ENCODE peak calls at places on chromosomes 11 and 22, in four cellular contexts. L is BE2C, X is heart right ventricle, U is testis. T is an unnamed sample.

GRCh38 chr11:36056160-36056751 is 112.4 kb downstream of the LDLRAD3 start:
- DNase-seq in L (peak; percentile 38), X (no peak), U (peak; percentile 49), T (no peak)

GRCh38 chr11:35487532-35488078 is 37.8 kb downstream of the PAMR1 start:
- DNase-seq in L (peak; percentile 54), X (no peak), U (peak; percentile 57), T (peak; percentile 61)

GRCh38 chr11:59183768-59184167 is 11.8 kb downstream of the DTX4 start:
- DNase-seq in L (no peak), X (no peak), U (no peak), T (no peak)

GRCh38 chr11:11284481-11284880 is 68.6 kb downstream of the CSNK2A3 start:
- DNase-seq in L (no peak), X (no peak), U (no peak), T (no peak)

GRCh38 chr11:58058276-58059010 is 27.7 kb downstream of the OR6Q1 start:
- DNase-seq in L (no peak), X (peak; percentile 14), U (no peak), T (no peak)

GRCh38 chr11:21511835-21512440 is 680.9 kb upstream of the ANO5 start:
- DNase-seq in L (peak; percentile 80), X (peak; percentile 18), U (peak; percentile 88), T (no peak)

GRCh38 chr11:13102865-13103539 is 93.9 kb downstream of the RASSF10 start:
- DNase-seq in L (no peak), X (no peak), U (no peak), T (no peak)

GRCh38 chr11:10314199-10315072 is 9.6 kb downstream of the ADM start:
- DNase-seq in L (no peak), X (no peak), U (no peak), T (no peak)

GRCh38 chr11:29200776-29201574 is 815.9 kb downstream of the KCNA4 start:
- DNase-seq in L (no peak), X (no peak), U (no peak), T (no peak)

GRCh38 chr11:93468286-93468685 is 74.9 kb downstream of the SMCO4 start:
- DNase-seq in L (no peak), X (no peak), U (no peak), T (no peak)

GRCh38 chr11:46296520-46297448 is 19.3 kb downstream of the CREB3L1 start:
- DNase-seq in L (peak; percentile 48), X (peak; percentile 65), U (peak; percentile 52), T (no peak)

GRCh38 chr22:26697151-26697550 is 39.8 kb downstream of the MIAT start:
- DNase-seq in L (no peak), X (no peak), U (no peak), T (no peak)

GRCh38 chr22:35134637-35135036 is 68.7 kb downstream of the ISX start:
- DNase-seq in L (no peak), X (no peak), U (peak; percentile 29), T (no peak)

GRCh38 chr22:39994566-39995345 is at the start of gene FAM83F:
- DNase-seq in L (no peak), X (peak; percentile 25), U (peak; percentile 46), T (no peak)

GRCh38 chr11:116990061-116990473 is 108.2 kb downstream of the SIK3 start:
- DNase-seq in L (no peak), X (no peak), U (no peak), T (no peak)

GRCh38 chr11:128735935-128736610 is 42.2 kb downstream of the FLI1 start:
- DNase-seq in L (no peak), X (no peak), U (no peak), T (no peak)

GRCh38 chr11:47552086-47552580 is 799 bp downstream of the CELF1 start:
- DNase-seq in L (peak; percentile 18), X (no peak), U (no peak), T (no peak)

GRCh38 chr11:61754534-61755482 is 2.4 kb downstream of the MYRF start:
- DNase-seq in L (no peak), X (no peak), U (no peak), T (no peak)
- H3K4me3 ChIP-seq in L (no peak overlapping the region), X (no peak overlapping the region), U (no peak overlapping the region), T (no peak overlapping the region)

GRCh38 chr11:73625690-73626318 is 20.6 kb upstream of the PLEKHB1 start:
- DNase-seq in L (peak; percentile 74), X (peak; percentile 50), U (peak; percentile 85), T (peak; percentile 88)
- TF ChIP-seq CTCF in L (peak; percentile 92), X (peak; percentile 95), U (peak; percentile 90), T (peak; percentile 84)

DNA sequence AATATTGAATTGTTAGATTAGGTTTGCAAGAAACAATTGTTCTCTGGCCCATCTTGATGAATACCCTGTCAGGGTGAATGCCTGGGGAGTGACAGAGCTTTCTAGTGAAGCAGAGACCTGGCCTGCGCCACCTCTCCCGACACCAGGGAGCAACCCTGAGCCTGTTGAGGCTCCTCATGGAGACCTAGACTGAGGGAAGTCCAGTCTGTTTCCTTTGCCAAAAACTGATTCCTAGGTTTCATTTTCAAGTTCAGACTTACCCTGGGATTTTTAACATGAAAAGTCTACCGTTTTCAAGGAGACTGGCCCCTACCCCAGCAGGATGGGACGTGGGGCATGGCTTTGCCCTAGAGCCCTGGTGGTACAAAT is 173.7 kb upstream of the SORL1-AS1 start:
- DNase-seq in L (no peak), X (no peak), U (no peak), T (no peak)
- H3K36me3 ChIP-seq in L (no peaks in the 10 kb centered on the region), X (no peaks in the 10 kb centered on the region), U (no peaks in the 10 kb centered on the region), T (peaks cover under 1% of the 10 kb centered on the region)

GRCh38 chr11:88329563-88330250 is 7.8 kb downstream of the CTSC start:
- DNase-seq in L (no peak), X (no peak), U (no peak), T (no peak)

GRCh38 chr11:88327061-88327460 is 10.5 kb downstream of the CTSC start:
- DNase-seq in L (no peak), X (no peak), U (no peak), T (no peak)

GRCh38 chr11:88327462-88328143 is 9.9 kb downstream of the CTSC start:
- DNase-seq in L (no peak), X (no peak), U (no peak), T (no peak)

GRCh38 chr11:88324562-88325345 is 12.8 kb downstream of the CTSC start:
- DNase-seq in L (no peak), X (no peak), U (no peak), T (no peak)

GRCh38 chr11:88326112-88326511 is 11.4 kb downstream of the CTSC start:
- DNase-seq in L (no peak), X (no peak), U (no peak), T (no peak)
- H3K4me3 ChIP-seq in L (no peak overlapping the region), X (no peak overlapping the region), U (no peak overlapping the region), T (no peak overlapping the region)

GRCh38 chr11:110428956-110429613 is 663 bp upstream of the FDX1 start:
- DNase-seq in L (no peak), X (no peak), U (peak; percentile 41), T (no peak)

GRCh38 chr11:110429614-110430266 is at the start of gene FDX1:
- DNase-seq in L (peak; percentile 94), X (peak; percentile 82), U (peak; percentile 90), T (peak; percentile 79)

GRCh38 chr11:110431212-110432073 is 1.7 kb downstream of the FDX1 start:
- DNase-seq in L (no peak), X (no peak), U (no peak), T (no peak)

GRCh38 chr11:110432713-110433392 is 3.1 kb downstream of the FDX1 start:
- DNase-seq in L (no peak), X (no peak), U (no peak), T (no peak)

GRCh38 chr11:110430267-110431211 is 791 bp downstream of the FDX1 start:
- DNase-seq in L (no peak), X (peak; percentile 50), U (peak; percentile 45), T (no peak)
- TF ChIP-seq CTCF in L (peak; percentile 0), X (no peak), U (no peak), T (peak; percentile 12)

GRCh38 chr11:111851067-111851466 is 20.3 kb downstream of the ALG9 start:
- DNase-seq in L (no peak), X (no peak), U (no peak), T (no peak)
- H3K36me3 ChIP-seq in L (peaks cover 19% of the 10 kb centered on the region), X (peaks cover 14% of the 10 kb centered on the region), U (no peaks in the 10 kb centered on the region), T (peaks cover 51% of the 10 kb centered on the region)

GRCh38 chr11:101907826-101908225 is 7.0 kb upstream of the CEP126 start:
- DNase-seq in L (no peak), X (no peak), U (no peak), T (no peak)
- H3K4me3 ChIP-seq in L (no peak overlapping the region), X (no peak overlapping the region), U (no peak overlapping the region), T (no peak overlapping the region)

DNA sequence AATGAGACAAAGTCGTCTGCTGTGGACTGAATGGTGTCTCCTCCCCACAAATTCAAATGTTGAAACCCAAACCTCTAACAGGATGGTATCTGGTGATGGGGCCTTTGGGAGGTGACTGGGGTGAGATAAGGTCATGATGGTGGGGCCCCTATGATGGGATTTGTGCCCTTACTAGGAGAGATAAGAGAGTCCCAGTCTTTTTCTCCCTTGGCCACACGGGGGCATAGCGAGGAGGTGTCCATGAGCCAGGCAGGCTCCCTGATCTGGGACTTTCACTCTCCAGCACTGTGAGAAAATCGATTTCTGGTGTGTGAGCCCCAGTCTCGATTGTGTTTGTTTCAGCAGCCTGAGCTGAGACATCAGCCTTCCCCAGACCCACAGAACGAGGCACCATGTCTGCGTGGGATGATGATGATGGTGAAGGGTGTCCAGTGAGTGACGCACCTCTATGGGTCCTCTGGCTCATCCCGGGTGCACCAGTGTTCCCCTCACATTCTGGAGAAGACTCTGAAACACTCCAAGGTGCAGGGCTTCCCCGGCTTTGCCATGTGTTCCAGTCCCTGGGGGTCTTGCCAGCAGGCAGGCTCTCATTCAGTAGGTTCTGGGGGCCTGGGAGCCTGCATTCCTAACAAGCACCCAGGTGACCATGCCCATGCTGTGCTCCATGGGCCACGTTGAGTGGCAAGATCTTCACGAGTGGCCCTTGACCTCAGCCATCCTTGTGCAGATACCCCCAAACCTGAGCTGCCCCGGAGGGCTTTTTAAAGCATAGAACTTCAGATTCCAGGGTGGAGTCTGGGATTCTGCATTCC is 363.0 kb downstream of the CTTN start:
- DNase-seq in L (no peak), X (no peak), U (no peak), T (no peak)
- TF ChIP-seq CTCF in L (no peak), X (no peak), U (no peak), T (no peak)

GRCh38 chr22:31093956-31094622 is 13.0 kb downstream of the SMTN start:
- DNase-seq in L (no peak), X (peak; percentile 72), U (no peak), T (no peak)

GRCh38 chr22:31093090-31093850 is 12.2 kb downstream of the SMTN start:
- DNase-seq in L (no peak), X (peak; percentile 81), U (no peak), T (no peak)

GRCh38 chr22:31096637-31097274 is 10.6 kb downstream of the SELENOM start:
- DNase-seq in L (no peak), X (no peak), U (no peak), T (no peak)

GRCh38 chr22:31095637-31096249 is 11.6 kb downstream of the SELENOM start:
- DNase-seq in L (no peak), X (no peak), U (no peak), T (no peak)

DNA sequence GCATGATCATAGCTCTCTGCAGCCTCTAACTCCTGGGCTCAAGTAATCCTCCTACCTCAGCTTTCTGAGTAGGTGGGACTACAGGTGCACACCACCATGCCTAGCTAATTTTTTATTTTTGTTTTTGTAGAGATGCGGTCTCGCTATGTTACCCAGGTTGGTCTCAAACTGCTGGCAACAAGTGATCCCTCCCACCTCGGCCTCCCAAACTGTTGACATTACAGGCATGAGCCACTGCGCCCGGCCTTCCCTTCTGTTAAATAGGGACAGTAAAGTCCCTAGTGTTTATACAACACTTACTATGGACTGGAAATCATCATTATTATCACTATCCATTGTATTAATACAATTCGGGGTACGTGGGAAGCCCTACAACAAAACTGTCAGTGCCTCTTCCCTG is 12.6 kb downstream of the SELENOM start:
- DNase-seq in L (no peak), X (no peak), U (no peak), T (no peak)
- H3K36me3 ChIP-seq in L (no peaks in the 10 kb centered on the region), X (peaks cover 93% of the 10 kb centered on the region), U (no peaks in the 10 kb centered on the region), T (peaks cover 99% of the 10 kb centered on the region)

T was measured in right atrium auricular region.